ENCODE peak calls at places on chromosome 9, in nine cellular contexts. One of them, this sample, is unnamed.

GRCh38 chr9:126395439-126396212 is 69.0 kb downstream of the MVB12B start:
- DNase-seq in WERI-Rb-1: no peak
- DNase-seq in activated gamma-delta T cell treated with Interleukin-2 at 50 U/mL for 16 hours: no peak
- DNase-seq in NCI-H460: no peak
- DNase-seq in SK-MEL-5: no peak
- DNase-seq in NCI-H1417 treated with DMSO at 0.1 percent for 48 hours: no peak
- DNase-seq in amygdala: no peak
- DNase-seq in NT2/D1: no peak
- DNase-seq in left ventricle myocardium inferior: no peak
- DNase-seq in this sample: no peak

GRCh38 chr9:119556129-119556875 is 187.1 kb upstream of the BRINP1 start:
- DNase-seq in WERI-Rb-1: peak
- DNase-seq in activated gamma-delta T cell treated with Interleukin-2 at 50 U/mL for 16 hours: peak
- DNase-seq in NCI-H460: peak
- DNase-seq in SK-MEL-5: peak
- DNase-seq in NCI-H1417 treated with DMSO at 0.1 percent for 48 hours: peak
- DNase-seq in amygdala: peak
- DNase-seq in NT2/D1: peak
- DNase-seq in left ventricle myocardium inferior: peak
- DNase-seq in this sample: no peak

GRCh38 chr9:136784249-136784996 is 6.7 kb upstream of the TMEM141 start:
- DNase-seq in WERI-Rb-1: no peak
- DNase-seq in activated gamma-delta T cell treated with Interleukin-2 at 50 U/mL for 16 hours: no peak
- DNase-seq in NCI-H460: no peak
- DNase-seq in SK-MEL-5: peak
- DNase-seq in NCI-H1417 treated with DMSO at 0.1 percent for 48 hours: no peak
- DNase-seq in amygdala: no peak
- DNase-seq in NT2/D1: no peak
- DNase-seq in left ventricle myocardium inferior: no peak
- DNase-seq in this sample: no peak

GRCh38 chr9:86096382-86096781 is 3.0 kb downstream of the GOLM1 start:
- DNase-seq in WERI-Rb-1: no peak
- DNase-seq in activated gamma-delta T cell treated with Interleukin-2 at 50 U/mL for 16 hours: no peak
- DNase-seq in NCI-H460: no peak
- DNase-seq in SK-MEL-5: no peak
- DNase-seq in NCI-H1417 treated with DMSO at 0.1 percent for 48 hours: no peak
- DNase-seq in amygdala: no peak
- DNase-seq in NT2/D1: no peak
- DNase-seq in left ventricle myocardium inferior: no peak
- DNase-seq in this sample: no peak

GRCh38 chr9:84000186-84000585 is 19.6 kb downstream of the RMI1 start:
- DNase-seq in WERI-Rb-1: no peak
- DNase-seq in activated gamma-delta T cell treated with Interleukin-2 at 50 U/mL for 16 hours: no peak
- DNase-seq in NCI-H460: no peak
- DNase-seq in SK-MEL-5: no peak
- DNase-seq in NCI-H1417 treated with DMSO at 0.1 percent for 48 hours: no peak
- DNase-seq in amygdala: no peak
- DNase-seq in NT2/D1: no peak
- DNase-seq in left ventricle myocardium inferior: no peak
- DNase-seq in this sample: no peak

GRCh38 chr9:115115924-115116323 is 2.0 kb downstream of the TNC start:
- DNase-seq in WERI-Rb-1: no peak
- DNase-seq in activated gamma-delta T cell treated with Interleukin-2 at 50 U/mL for 16 hours: no peak
- DNase-seq in NCI-H460: no peak
- DNase-seq in SK-MEL-5: no peak
- DNase-seq in NCI-H1417 treated with DMSO at 0.1 percent for 48 hours: no peak
- DNase-seq in amygdala: no peak
- DNase-seq in NT2/D1: no peak
- DNase-seq in left ventricle myocardium inferior: no peak
- DNase-seq in this sample: no peak

GRCh38 chr9:138037140-138037539 is 159.6 kb downstream of the CACNA1B start:
- DNase-seq in WERI-Rb-1: peak
- DNase-seq in activated gamma-delta T cell treated with Interleukin-2 at 50 U/mL for 16 hours: no peak
- DNase-seq in NCI-H460: no peak
- DNase-seq in SK-MEL-5: no peak
- DNase-seq in NCI-H1417 treated with DMSO at 0.1 percent for 48 hours: no peak
- DNase-seq in amygdala: no peak
- DNase-seq in NT2/D1: no peak
- DNase-seq in left ventricle myocardium inferior: no peak
- DNase-seq in this sample: no peak

GRCh38 chr9:18668944-18669343 is 195.0 kb downstream of the ADAMTSL1 start:
- DNase-seq in WERI-Rb-1: no peak
- DNase-seq in activated gamma-delta T cell treated with Interleukin-2 at 50 U/mL for 16 hours: no peak
- DNase-seq in NCI-H460: no peak
- DNase-seq in SK-MEL-5: no peak
- DNase-seq in NCI-H1417 treated with DMSO at 0.1 percent for 48 hours: no peak
- DNase-seq in amygdala: no peak
- DNase-seq in NT2/D1: peak
- DNase-seq in left ventricle myocardium inferior: no peak
- DNase-seq in this sample: no peak

GRCh38 chr9:127067603-127068220 is 54.7 kb downstream of the ANGPTL2 start:
- DNase-seq in WERI-Rb-1: no peak
- DNase-seq in activated gamma-delta T cell treated with Interleukin-2 at 50 U/mL for 16 hours: no peak
- DNase-seq in NCI-H460: no peak
- DNase-seq in SK-MEL-5: no peak
- DNase-seq in NCI-H1417 treated with DMSO at 0.1 percent for 48 hours: no peak
- DNase-seq in amygdala: no peak
- DNase-seq in NT2/D1: no peak
- DNase-seq in left ventricle myocardium inferior: no peak
- DNase-seq in this sample: no peak

GRCh38 chr9:101574773-101575333 is 19.9 kb downstream of the PPP3R2 start:
- DNase-seq in WERI-Rb-1: no peak
- DNase-seq in activated gamma-delta T cell treated with Interleukin-2 at 50 U/mL for 16 hours: no peak
- DNase-seq in NCI-H460: no peak
- DNase-seq in SK-MEL-5: no peak
- DNase-seq in NCI-H1417 treated with DMSO at 0.1 percent for 48 hours: no peak
- DNase-seq in amygdala: no peak
- DNase-seq in NT2/D1: no peak
- DNase-seq in left ventricle myocardium inferior: no peak
- DNase-seq in this sample: no peak

GRCh38 chr9:8816361-8816760 is 1016.8 kb upstream of the DMAC1 start:
- DNase-seq in WERI-Rb-1: no peak
- DNase-seq in activated gamma-delta T cell treated with Interleukin-2 at 50 U/mL for 16 hours: no peak
- DNase-seq in NCI-H460: no peak
- DNase-seq in SK-MEL-5: peak
- DNase-seq in NCI-H1417 treated with DMSO at 0.1 percent for 48 hours: no peak
- DNase-seq in amygdala: no peak
- DNase-seq in NT2/D1: no peak
- DNase-seq in left ventricle myocardium inferior: no peak
- DNase-seq in this sample: no peak

This sample was measured in NCI-H187 treated with DMSO at 0.1 percent for 48 hours.